ENCODE peak calls at places on chromosomes 4 and X, in five cellular contexts. K is foreskin fibroblast; Z is stimulated activated CD4-positive, alpha-beta T cell treated with anti-CD3 and anti-CD28 coated beads, Interleukin-4, amount 100 ng/mL, for 24 hours; O is activated T-cell treated with anti-CD3 and anti-CD28 coated beads for 48 hours; F is KBM-7. C is an unnamed sample.

GRCh38 chrX:21738145-21738949 is 19.6 kb downstream of the SMPX start:
- DNase-seq in Z (no peak), O (no peak), F (no peak), K (no peak), C (no peak)

GRCh38 chrX:117996408-117996807 is 120.2 kb downstream of the KLHL13 start:
- DNase-seq in Z (no peak), O (no peak), K (no peak), F (no peak), C (no peak)

GRCh38 chrX:24925430-24925829 is 90.3 kb downstream of the ARX start:
- DNase-seq in F (no peak), Z (no peak), O (no peak), K (peak), C (no peak)

GRCh38 chr4:143482753-143483362 is 30.6 kb upstream of the SMARCA5 start:
- DNase-seq in F (peak), Z (no peak), K (peak), O (no peak), C (no peak)

GRCh38 chrX:132218100-132218807 is 993 bp downstream of the RAP2C start:
- DNase-seq in K (peak), Z (peak), F (peak), O (peak), C (peak)

GRCh38 chr4:163087805-163088204 is 78.9 kb downstream of the NAF1 start:
- DNase-seq in O (no peak), F (no peak), K (no peak), Z (no peak), C (no peak)

GRCh38 chr4:24613474-24613873 is 29.1 kb upstream of the DHX15 start:
- DNase-seq in Z (no peak), O (no peak), K (no peak), F (no peak), C (no peak)

GRCh38 chr4:139015948-139016451 is 419 bp downstream of the NOCT start:
- DNase-seq in F (peak), K (peak), Z (peak), O (peak), C (no peak)

GRCh38 chrX:108167211-108167872 is 75.8 kb downstream of the ATG4A start:
- DNase-seq in O (no peak), Z (no peak), F (no peak), K (peak), C (no peak)

GRCh38 chrX:10514891-10515290 is 105.5 kb downstream of the MID1 start:
- DNase-seq in Z (no peak), K (peak), O (no peak), F (no peak), C (no peak)

GRCh38 chr4:26032572-26033320 is 118.7 kb downstream of the SMIM20 start:
- DNase-seq in F (no peak), K (peak), Z (no peak), O (no peak), C (peak)

GRCh38 chr4:44916406-44916805 is 190.1 kb upstream of the GNPDA2 start:
- DNase-seq in Z (no peak), F (no peak), K (no peak), O (no peak), C (no peak)

GRCh38 chr4:37531156-37531555 is 155.0 kb downstream of the RELL1 start:
- DNase-seq in K (no peak), F (no peak), O (no peak), Z (no peak), C (no peak)

GRCh38 chr4:125169192-125169591 is 145.6 kb upstream of the FAT4 start:
- DNase-seq in O (no peak), F (no peak), K (no peak), Z (no peak), C (no peak)

GRCh38 chr4:54005475-54005874 is 58.9 kb downstream of the CHIC2 start:
- DNase-seq in F (no peak), Z (no peak), O (no peak), K (no peak), C (no peak)

GRCh38 chrX:103503163-103503852 is 16.0 kb downstream of the RAB40A start:
- DNase-seq in O (no peak), Z (no peak), F (no peak), K (peak), C (no peak)

GRCh38 chr4:140653718-140654515 is 85.2 kb upstream of the UCP1 start:
- DNase-seq in O (no peak), Z (no peak), F (no peak), K (peak), C (no peak)

GRCh38 chr4:68433582-68433981 is 13.7 kb upstream of the TMPRSS11E start:
- DNase-seq in O (no peak), Z (no peak), F (no peak), K (no peak), C (no peak)

C was measured in T1000.